ENCODE peak calls at places on chromosomes 16 and 17, in four cellular contexts. One of them, this sample, is unnamed.

GRCh38 chr16:974001-974601 is 3.3 kb upstream of the LMF1 start:
- DNase-seq in K562: no peak
- DNase-seq in HepG2: no peak
- DNase-seq in H1: no peak
- DNase-seq in this sample: no peak

GRCh38 chr16:75116081-75116910 is at the start of gene LDHD:
- DNase-seq in K562: peak; percentile 74
- DNase-seq in HepG2: peak; percentile 86
- DNase-seq in H1: peak; percentile 63
- DNase-seq in this sample: peak; percentile 81

GRCh38 chr16:49277766-49278566 is 3.7 kb downstream of the CBLN1 start:
- DNase-seq in K562: no peak
- DNase-seq in HepG2: no peak
- DNase-seq in H1: no peak
- DNase-seq in this sample: no peak

GRCh38 chr16:49756971-49757743 is 98.8 kb downstream of the ZNF423 start:
- DNase-seq in K562: no peak
- DNase-seq in HepG2: no peak
- DNase-seq in H1: no peak
- DNase-seq in this sample: no peak

GRCh38 chr17:38451030-38451839 is 23.0 kb downstream of the ARHGAP23 start:
- DNase-seq in K562: no peak
- DNase-seq in HepG2: peak; percentile 50
- DNase-seq in H1: peak; percentile 93
- DNase-seq in this sample: no peak

GRCh38 chr17:4539576-4540223 is 15.5 kb downstream of the MYBBP1A start:
- DNase-seq in K562: no peak
- DNase-seq in HepG2: no peak
- DNase-seq in H1: no peak
- DNase-seq in this sample: no peak

GRCh38 chr16:50887500-50887899 is 145.6 kb downstream of the CYLD start:
- DNase-seq in K562: no peak
- DNase-seq in HepG2: no peak
- DNase-seq in H1: no peak
- DNase-seq in this sample: no peak

GRCh38 chr17:3571043-3571900 is 13.7 kb upstream of the TRPV3 start:
- DNase-seq in K562: no peak
- DNase-seq in HepG2: no peak
- DNase-seq in H1: no peak
- DNase-seq in this sample: no peak

GRCh38 chr17:16301963-16302855 is 51.1 kb downstream of the CENPV start:
- DNase-seq in K562: no peak
- DNase-seq in HepG2: no peak
- DNase-seq in H1: no peak
- DNase-seq in this sample: no peak

GRCh38 chr17:50015146-50015545 is 20.1 kb upstream of the DLX3 start:
- DNase-seq in K562: no peak
- DNase-seq in HepG2: no peak
- DNase-seq in H1: no peak
- DNase-seq in this sample: no peak

GRCh38 chr17:58278661-58279015 is 2.1 kb downstream of the MPO start:
- DNase-seq in K562: peak; percentile 8
- DNase-seq in HepG2: no peak
- DNase-seq in H1: no peak
- DNase-seq in this sample: no peak

GRCh38 chr16:81521141-81521626 is 76.6 kb downstream of the CMIP start:
- DNase-seq in K562: peak; percentile 67
- DNase-seq in HepG2: no peak
- DNase-seq in H1: no peak
- DNase-seq in this sample: no peak

GRCh38 chr17:75096082-75096625 is 8.4 kb downstream of the SLC16A5 start:
- DNase-seq in K562: peak; percentile 87
- DNase-seq in HepG2: peak; percentile 91
- DNase-seq in H1: no peak
- DNase-seq in this sample: peak; percentile 90

GRCh38 chr17:17628388-17629008 is 37.0 kb upstream of the PEMT start:
- DNase-seq in K562: no peak
- DNase-seq in HepG2: no peak
- DNase-seq in H1: no peak
- DNase-seq in this sample: no peak

GRCh38 chr17:55726440-55726839 is 3.8 kb upstream of the TMEM100 start:
- DNase-seq in K562: no peak
- DNase-seq in HepG2: no peak
- DNase-seq in H1: no peak
- DNase-seq in this sample: peak; percentile 34

GRCh38 chr16:32116080-32116479 is 137.0 kb upstream of the TP53TG3D start:
- DNase-seq in K562: peak; percentile 0
- DNase-seq in HepG2: no peak
- DNase-seq in H1: no peak
- DNase-seq in this sample: no peak

GRCh38 chr17:5422505-5422904 is 2.5 kb downstream of the RPAIN start:
- DNase-seq in K562: no peak
- DNase-seq in HepG2: peak; percentile 9
- DNase-seq in H1: no peak
- DNase-seq in this sample: peak; percentile 58

GRCh38 chr16:56245197-56245596 is 53.9 kb downstream of the GNAO1 start:
- DNase-seq in K562: no peak
- DNase-seq in HepG2: no peak
- DNase-seq in H1: no peak
- DNase-seq in this sample: no peak

GRCh38 chr17:40547079-40547784 is 18.0 kb downstream of the CCR7 start:
- DNase-seq in K562: no peak
- DNase-seq in HepG2: no peak
- DNase-seq in H1: no peak
- DNase-seq in this sample: no peak

GRCh38 chr17:45149669-45150603 is 1.7 kb downstream of the HEXIM1 start:
- DNase-seq in K562: peak; percentile 26
- DNase-seq in HepG2: no peak
- DNase-seq in H1: no peak
- DNase-seq in this sample: peak; percentile 35

GRCh38 chr16:75340715-75341500 is 89.5 kb upstream of the BCAR1 start:
- DNase-seq in K562: no peak
- DNase-seq in HepG2: no peak
- DNase-seq in H1: peak; percentile 19
- DNase-seq in this sample: no peak

GRCh38 chr17:28948873-28949184 is 2.5 kb downstream of the PHF12 start:
- DNase-seq in K562: no peak
- DNase-seq in HepG2: no peak
- DNase-seq in H1: no peak
- DNase-seq in this sample: peak; percentile 46

GRCh38 chr17:44887016-44887415 is 12.2 kb downstream of the EFTUD2 start:
- DNase-seq in K562: no peak
- DNase-seq in HepG2: no peak
- DNase-seq in H1: no peak
- DNase-seq in this sample: no peak

GRCh38 chr16:52309761-52310416 is 237.1 kb downstream of the TOX3 start:
- DNase-seq in K562: no peak
- DNase-seq in HepG2: no peak
- DNase-seq in H1: no peak
- DNase-seq in this sample: no peak

GRCh38 chr17:79211061-79211770 is 136.6 kb downstream of the ENGASE start:
- DNase-seq in K562: no peak
- DNase-seq in HepG2: no peak
- DNase-seq in H1: no peak
- DNase-seq in this sample: no peak

GRCh38 chr16:11635127-11635652 is 33.1 kb upstream of the SNN start:
- DNase-seq in K562: no peak
- DNase-seq in HepG2: no peak
- DNase-seq in H1: no peak
- DNase-seq in this sample: no peak

GRCh38 chr17:34503804-34504203 is 75.6 kb upstream of the TMEM132E start:
- DNase-seq in K562: no peak
- DNase-seq in HepG2: no peak
- DNase-seq in H1: no peak
- DNase-seq in this sample: no peak

GRCh38 chr17:17387461-17388362 is 84.5 kb downstream of the NT5M start:
- DNase-seq in K562: peak; percentile 52
- DNase-seq in HepG2: peak; percentile 77
- DNase-seq in H1: peak; percentile 47
- DNase-seq in this sample: peak; percentile 76

GRCh38 chr17:59617141-59617757 is 2.4 kb upstream of the CLTC start:
- DNase-seq in K562: no peak
- DNase-seq in HepG2: no peak
- DNase-seq in H1: no peak
- DNase-seq in this sample: no peak

GRCh38 chr16:58709338-58709737 is 24.8 kb upstream of the SLC38A7 start:
- DNase-seq in K562: no peak
- DNase-seq in HepG2: no peak
- DNase-seq in H1: no peak
- DNase-seq in this sample: no peak

GRCh38 chr17:17567631-17568030 is 23.9 kb downstream of the PEMT start:
- DNase-seq in K562: no peak
- DNase-seq in HepG2: no peak
- DNase-seq in H1: no peak
- DNase-seq in this sample: no peak

GRCh38 chr16:55779391-55780094 is 53.4 kb downstream of the CES1 start:
- DNase-seq in K562: no peak
- DNase-seq in HepG2: no peak
- DNase-seq in H1: no peak
- DNase-seq in this sample: no peak

GRCh38 chr17:39219647-39220154 is 6.0 kb downstream of the STAC2 start:
- DNase-seq in K562: no peak
- DNase-seq in HepG2: no peak
- DNase-seq in H1: no peak
- DNase-seq in this sample: no peak

GRCh38 chr16:17223576-17223975 is 247.2 kb downstream of the XYLT1 start:
- DNase-seq in K562: no peak
- DNase-seq in HepG2: no peak
- DNase-seq in H1: no peak
- DNase-seq in this sample: no peak

GRCh38 chr16:17224350-17224749 is 246.4 kb downstream of the XYLT1 start:
- DNase-seq in K562: no peak
- DNase-seq in HepG2: no peak
- DNase-seq in H1: no peak
- DNase-seq in this sample: no peak

GRCh38 chr16:17224859-17225258 is 245.9 kb downstream of the XYLT1 start:
- DNase-seq in K562: no peak
- DNase-seq in HepG2: no peak
- DNase-seq in H1: no peak
- DNase-seq in this sample: no peak

GRCh38 chr16:17225551-17225950 is 245.2 kb downstream of the XYLT1 start:
- DNase-seq in K562: no peak
- DNase-seq in HepG2: no peak
- DNase-seq in H1: no peak
- DNase-seq in this sample: no peak

GRCh38 chr16:17222756-17223411 is 247.9 kb downstream of the XYLT1 start:
- DNase-seq in K562: no peak
- DNase-seq in HepG2: no peak
- DNase-seq in H1: no peak
- DNase-seq in this sample: no peak
- TF ChIP-seq MAFK in K562: no peak
- TF ChIP-seq MAFK in HepG2: no peak
- TF ChIP-seq MAFK in H1: no peak
- TF ChIP-seq MAFK in this sample: no peak

DNA sequence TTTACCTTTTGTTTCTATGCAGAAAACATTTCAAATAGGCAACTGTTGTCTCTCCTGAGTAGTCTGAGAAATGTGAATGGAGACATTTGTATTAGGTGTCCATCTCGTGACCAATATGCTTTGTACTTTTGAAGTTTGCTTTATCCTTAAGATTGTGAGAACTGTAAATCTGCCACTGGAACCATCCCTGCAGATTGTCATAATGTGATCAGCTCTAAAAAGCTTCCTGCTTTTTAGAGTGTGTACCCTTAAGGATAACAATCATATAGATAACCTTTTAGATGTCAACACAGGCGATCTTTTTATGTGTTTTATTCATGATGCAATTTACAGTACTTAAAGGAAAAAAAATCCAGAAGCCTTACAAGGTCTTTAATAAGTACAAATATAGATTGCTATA is 63.5 kb downstream of the PRKCA start:
- DNase-seq in K562: no peak
- DNase-seq in HepG2: no peak
- DNase-seq in H1: no peak
- DNase-seq in this sample: no peak
- TF ChIP-seq MAX in K562: no peak
- TF ChIP-seq MAX in HepG2: no peak
- TF ChIP-seq MAX in H1: no peak
- TF ChIP-seq MAX in this sample: no peak

GRCh38 chr17:80820331-80820730 is 171.3 kb upstream of the CHMP6 start:
- DNase-seq in K562: no peak
- DNase-seq in HepG2: no peak
- DNase-seq in H1: no peak
- DNase-seq in this sample: no peak

GRCh38 chr17:80818871-80819270 is 172.8 kb upstream of the CHMP6 start:
- DNase-seq in K562: no peak
- DNase-seq in HepG2: no peak
- DNase-seq in H1: no peak
- DNase-seq in this sample: no peak

GRCh38 chr17:80821546-80821945 is 170.1 kb upstream of the CHMP6 start:
- DNase-seq in K562: no peak
- DNase-seq in HepG2: no peak
- DNase-seq in H1: no peak
- DNase-seq in this sample: no peak

GRCh38 chr17:80817861-80818260 is 173.8 kb upstream of the CHMP6 start:
- DNase-seq in K562: no peak
- DNase-seq in HepG2: no peak
- DNase-seq in H1: no peak
- DNase-seq in this sample: no peak

DNA sequence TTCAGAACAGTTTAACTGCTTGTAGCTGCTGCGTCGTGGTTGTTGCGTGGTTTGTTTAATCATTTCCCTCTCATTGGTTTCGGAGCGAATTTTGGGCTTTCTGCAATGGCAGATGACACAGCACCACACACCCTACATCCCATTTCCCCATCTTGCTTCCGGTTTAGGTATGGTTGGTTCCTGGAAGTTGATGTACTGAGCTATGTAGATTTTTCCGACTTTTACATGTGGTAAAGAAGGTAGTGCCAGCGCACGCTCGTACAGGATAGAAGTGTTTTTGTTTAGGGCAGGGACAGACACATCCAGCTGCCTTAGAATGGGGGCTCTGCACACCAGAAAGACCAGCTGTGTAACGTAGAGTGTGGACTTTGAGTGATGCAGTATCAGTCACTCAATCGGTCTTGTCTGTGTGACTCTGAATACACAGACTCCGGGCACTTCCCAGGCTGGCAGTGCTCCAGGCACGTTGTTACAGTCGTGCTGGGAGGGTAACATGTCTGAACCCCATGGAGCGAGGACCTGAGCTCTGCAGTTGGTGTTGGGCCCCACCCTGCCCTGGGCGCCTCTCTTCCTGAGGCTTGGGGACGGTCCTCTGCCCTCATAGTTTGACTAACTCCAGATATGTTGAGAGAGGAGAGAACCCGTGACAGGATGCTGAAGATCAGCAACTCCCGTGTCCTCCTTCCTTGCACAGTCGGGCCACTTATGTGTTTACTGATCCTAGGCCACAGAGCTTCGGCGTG is 172.0 kb upstream of the CHMP6 start:
- DNase-seq in K562: no peak
- DNase-seq in HepG2: peak; percentile 29
- DNase-seq in H1: no peak
- DNase-seq in this sample: no peak
- TF ChIP-seq MAFK in K562: no peak
- TF ChIP-seq MAFK in HepG2: no peak
- TF ChIP-seq MAFK in H1: no peak
- TF ChIP-seq MAFK in this sample: no peak

GRCh38 chr17:62625870-62626200 is 1.6 kb upstream of the MRC2 start:
- DNase-seq in K562: no peak
- DNase-seq in HepG2: no peak
- DNase-seq in H1: no peak
- DNase-seq in this sample: no peak
- TF ChIP-seq MAX in K562: no peak
- TF ChIP-seq MAX in HepG2: no peak
- TF ChIP-seq MAX in H1: no peak
- TF ChIP-seq MAX in this sample: no peak